ENCODE peak calls at places on chromosomes 16 and 17, in five cellular contexts. O is pancreas, A is testis, S is heart left ventricle, E is body of pancreas. V is an unnamed sample.

GRCh38 chr17:15036238-15036637 is 228.9 kb downstream of the PMP22 start:
- DNase-seq in O (no peak), E (no peak), S (no peak), A (no peak), V (no peak)

GRCh38 chr17:57641761-57642160 is 103.3 kb downstream of the CCDC182 start:
- DNase-seq in S (no peak), O (no peak), E (no peak), A (no peak), V (no peak)

GRCh38 chr16:72172105-72173034 is at the start of gene PMFBP1:
- DNase-seq in A (peak), S (peak), O (no peak), E (no peak), V (no peak)

GRCh38 chr16:12532871-12533610 is 270.6 kb downstream of the CPPED1 start:
- DNase-seq in S (no peak), O (no peak), E (no peak), A (no peak), V (no peak)

GRCh38 chr16:5314377-5314776 is 216.8 kb upstream of the EEF2KMT start:
- DNase-seq in E (no peak), S (no peak), O (no peak), A (no peak), V (no peak)

GRCh38 chr16:65005696-65006095 is 116.2 kb downstream of the CDH11 start:
- DNase-seq in S (no peak), A (no peak), O (no peak), E (no peak), V (no peak)

GRCh38 chr16:7161886-7162285 is 170.8 kb upstream of the RBFOX1 start:
- DNase-seq in S (no peak), O (no peak), A (no peak), E (no peak), V (no peak)

GRCh38 chr16:16120382-16121184 is 102.7 kb downstream of the ABCC6 start:
- DNase-seq in S (peak), E (no peak), A (peak), O (no peak), V (peak)

GRCh38 chr17:17512866-17513265 is 16.7 kb upstream of the RASD1 start:
- DNase-seq in A (no peak), E (no peak), O (peak), S (no peak), V (no peak)

GRCh38 chr17:39652635-39653315 is 12.4 kb upstream of the TCAP start:
- DNase-seq in O (no peak), S (no peak), E (no peak), A (no peak), V (peak)

GRCh38 chr17:40355123-40355803 is 9.3 kb downstream of the GJD3 start:
- DNase-seq in E (peak), S (peak), O (peak), A (peak), V (peak)

GRCh38 chr16:86229866-86230656 is 280.3 kb upstream of the FOXF1 start:
- DNase-seq in A (no peak), O (no peak), S (no peak), E (peak), V (no peak)

GRCh38 chr17:59534583-59534982 is 30.8 kb upstream of the DHX40 start:
- DNase-seq in O (no peak), A (no peak), S (no peak), E (no peak), V (no peak)

GRCh38 chr16:12245923-12246290 is 269.4 kb downstream of the SNX29 start:
- DNase-seq in A (no peak), S (no peak), O (no peak), E (no peak), V (no peak)

GRCh38 chr17:73391331-73392265 is 79.8 kb upstream of the CDC42EP4 start:
- DNase-seq in S (no peak), E (no peak), A (no peak), O (peak), V (no peak)

GRCh38 chr17:71760062-71760720 is 360.6 kb upstream of the SOX9 start:
- DNase-seq in A (peak), E (no peak), S (no peak), O (no peak), V (no peak)

GRCh38 chr16:468072-468821 is 42.8 kb downstream of the RAB11FIP3 start:
- DNase-seq in A (peak), E (no peak), S (no peak), O (no peak), V (no peak)

GRCh38 chr17:17613708-17614114 is 22.2 kb upstream of the PEMT start:
- DNase-seq in S (peak), E (peak), A (peak), O (no peak), V (peak)

GRCh38 chr16:75599452-75600277 is 23.4 kb downstream of the ADAT1 start:
- DNase-seq in A (no peak), O (no peak), S (no peak), E (no peak), V (no peak)

GRCh38 chr16:30600929-30601328 is 9.3 kb downstream of the ZNF689 start:
- DNase-seq in E (no peak), A (no peak), O (no peak), S (no peak), V (no peak)

GRCh38 chr17:16583781-16584180 is 14.8 kb upstream of the ZNF287 start:
- DNase-seq in A (no peak), O (no peak), S (no peak), E (no peak), V (no peak)

GRCh38 chr17:74244543-74244942 is 29.5 kb upstream of the DNAI2 start:
- DNase-seq in S (no peak), E (no peak), O (no peak), A (no peak), V (no peak)

GRCh38 chr17:75039238-75039637 is 7.5 kb downstream of the ATP5PD start:
- DNase-seq in S (no peak), O (no peak), A (no peak), E (no peak), V (no peak)

GRCh38 chr17:14057591-14057990 is 11.7 kb upstream of the COX10 start:
- DNase-seq in O (no peak), A (no peak), E (no peak), S (no peak), V (no peak)

GRCh38 chr16:57810197-57811024 is 8.1 kb upstream of the KIFC3 start:
- DNase-seq in O (peak), A (peak), S (peak), E (peak), V (peak)

GRCh38 chr16:83187404-83187803 is 560.6 kb downstream of the CDH13 start:
- DNase-seq in A (no peak), S (no peak), O (no peak), E (no peak), V (no peak)

GRCh38 chr17:38732376-38733314 is 2.5 kb downstream of the CISD3 start:
- DNase-seq in E (peak), O (no peak), S (no peak), A (peak), V (no peak)

GRCh38 chr16:12907670-12908233 is 6.4 kb downstream of the SHISA9 start:
- DNase-seq in E (no peak), S (no peak), O (no peak), A (no peak), V (no peak)

GRCh38 chr16:86530251-86531192 is 20.2 kb downstream of the FOXF1 start:
- DNase-seq in A (no peak), O (no peak), S (no peak), E (no peak), V (no peak)

GRCh38 chr17:46089389-46089965 is 90.4 kb downstream of the STH start:
- DNase-seq in A (no peak), E (no peak), O (no peak), S (no peak), V (no peak)

GRCh38 chr17:67672592-67672991 is 45.1 kb upstream of the NOL11 start:
- DNase-seq in S (no peak), A (no peak), E (no peak), O (no peak), V (no peak)

GRCh38 chr17:74768069-74768762 is 7.9 kb downstream of the NAT9 start:
- DNase-seq in E (peak), S (peak), O (peak), A (peak), V (no peak)

GRCh38 chr16:71659471-71659870 is 33.5 kb downstream of the MARVELD3 start:
- DNase-seq in A (no peak), E (no peak), S (no peak), O (no peak), V (no peak)

GRCh38 chr17:45740553-45741330 is 43.4 kb upstream of the CRHR1 start:
- DNase-seq in A (peak), O (no peak), S (no peak), E (no peak), V (peak)

GRCh38 chr17:69539781-69540319 is 125.4 kb downstream of the MAP2K6 start:
- DNase-seq in S (no peak), O (no peak), E (no peak), A (no peak), V (no peak)

GRCh38 chr17:81398170-81398854 is 3.1 kb downstream of the BAHCC1 start:
- DNase-seq in S (no peak), A (no peak), E (no peak), O (peak), V (peak)

GRCh38 chr17:81396722-81397313 is 1.6 kb downstream of the BAHCC1 start:
- DNase-seq in O (peak), E (no peak), A (no peak), S (no peak), V (peak)

GRCh38 chr17:81398855-81399451 is 3.7 kb downstream of the BAHCC1 start:
- DNase-seq in E (no peak), O (peak), A (no peak), S (no peak), V (no peak)

GRCh38 chr17:81396278-81396721 is 1.0 kb downstream of the BAHCC1 start:
- DNase-seq in A (no peak), E (no peak), S (no peak), O (no peak), V (no peak)

DNA sequence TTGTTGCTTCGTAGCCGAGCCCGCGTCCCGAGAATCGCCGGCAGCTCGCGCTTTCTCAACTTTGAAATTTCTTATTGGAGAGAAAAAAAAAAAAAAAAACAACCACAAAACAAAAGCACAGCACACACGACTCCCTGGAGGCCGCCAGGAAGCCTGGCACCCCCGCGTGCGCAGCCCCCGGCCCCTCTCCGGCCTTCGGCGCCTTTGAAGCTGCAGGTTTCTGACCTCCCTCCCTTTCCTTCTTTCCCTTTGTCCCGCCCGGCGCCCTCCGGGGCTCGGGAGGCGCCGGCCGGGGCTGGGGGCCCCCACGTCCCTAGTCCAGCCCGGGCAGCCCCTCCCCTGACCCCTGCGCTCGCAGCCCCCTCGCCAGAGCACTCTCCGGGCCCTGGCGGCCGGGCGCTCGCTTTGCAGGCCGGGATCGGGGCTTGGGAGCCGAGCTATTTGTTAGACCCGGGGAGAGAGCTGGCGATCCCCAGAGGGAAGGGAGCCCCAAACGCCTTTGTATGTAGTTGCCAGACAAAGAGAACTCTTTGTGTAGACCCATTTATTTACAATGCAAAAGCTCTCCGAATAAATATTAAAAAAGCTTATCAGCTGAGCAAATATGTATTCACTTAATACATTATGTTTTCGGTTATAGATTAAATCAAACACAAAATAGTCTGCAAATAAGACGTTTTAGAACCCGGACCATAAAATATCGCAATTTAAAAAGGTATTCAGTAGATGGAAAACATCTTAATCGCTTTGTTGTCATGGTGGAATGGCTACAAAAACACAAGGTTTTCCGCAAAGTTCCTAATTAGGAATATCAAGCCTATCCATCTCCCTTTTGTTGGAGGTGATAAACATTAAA is 2.3 kb downstream of the BAHCC1 start:
- DNase-seq in S (no peak), A (no peak), E (no peak), O (peak), V (peak)
- TF ChIP-seq CTCF in S (no peak), A (no peak), E (peak), O (no peak), V (peak)

GRCh38 chr17:80574496-80574895 is 29.9 kb downstream of the RPTOR start:
- DNase-seq in E (no peak), O (no peak), S (no peak), A (no peak), V (no peak)

GRCh38 chr17:80568246-80568645 is 23.6 kb downstream of the RPTOR start:
- DNase-seq in E (no peak), O (no peak), A (no peak), S (no peak), V (no peak)

GRCh38 chr17:80566054-80566400 is 21.4 kb downstream of the RPTOR start:
- DNase-seq in A (no peak), S (no peak), E (no peak), O (no peak), V (peak)

GRCh38 chr17:80565347-80566053 is 20.9 kb downstream of the RPTOR start:
- DNase-seq in S (no peak), A (peak), E (no peak), O (no peak), V (peak)

GRCh38 chr17:80569936-80570335 is 25.3 kb downstream of the RPTOR start:
- DNase-seq in O (no peak), E (no peak), A (no peak), S (no peak), V (no peak)
- H3K27ac ChIP-seq in O (no peak), E (no peak), A (no peak), S (no peak), V (peak)

DNA sequence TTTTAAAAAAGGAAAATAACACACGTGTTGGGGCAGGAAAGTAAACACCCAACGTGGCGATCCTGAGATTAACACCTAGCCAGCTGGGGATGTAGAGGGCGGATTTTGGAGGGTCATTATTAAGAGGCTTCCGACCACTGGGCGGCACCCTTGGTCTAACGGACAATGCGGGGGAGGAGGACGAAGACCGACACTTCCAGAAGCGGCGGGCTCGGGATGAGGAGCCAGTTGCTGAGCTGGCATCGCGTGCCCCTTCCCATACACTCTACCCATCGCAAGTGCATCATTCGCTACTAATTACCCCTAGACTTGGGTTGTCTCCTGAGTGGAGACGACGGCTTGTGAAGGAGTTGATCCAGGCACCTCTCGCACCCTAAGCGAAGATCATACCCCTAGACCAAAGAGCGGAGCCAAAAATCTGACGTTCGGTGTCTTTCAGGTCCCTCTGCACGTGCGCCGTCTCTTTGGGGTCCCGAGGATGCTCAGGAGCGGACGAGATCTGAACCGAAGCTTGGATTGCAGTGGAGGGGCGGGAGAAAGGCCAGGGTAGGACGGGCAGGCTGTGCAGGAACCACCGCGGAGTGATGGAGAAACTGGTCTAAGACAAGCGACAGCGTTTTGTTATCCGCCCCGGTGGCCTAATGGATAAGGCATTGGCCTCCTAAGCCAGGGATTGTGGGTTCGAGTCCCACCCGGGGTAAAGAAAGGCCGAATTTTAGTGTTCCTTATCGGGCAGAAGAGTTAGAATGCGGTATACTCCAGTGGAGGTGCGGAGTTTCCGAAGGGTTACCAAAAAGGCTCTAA is 17.6 kb downstream of the ZNF213 start:
- DNase-seq in O (peak), S (peak), A (peak), E (peak), V (peak)
- TF ChIP-seq CTCF in O (no peak), S (peak), A (peak), E (peak), V (peak)

GRCh38 chr16:81645925-81646324 is 133.2 kb upstream of the PLCG2 start:
- DNase-seq in S (no peak), O (no peak), A (no peak), E (no peak), V (no peak)
- H3K27ac ChIP-seq in S (no peak), O (peak), A (no peak), E (peak), V (no peak)

DNA sequence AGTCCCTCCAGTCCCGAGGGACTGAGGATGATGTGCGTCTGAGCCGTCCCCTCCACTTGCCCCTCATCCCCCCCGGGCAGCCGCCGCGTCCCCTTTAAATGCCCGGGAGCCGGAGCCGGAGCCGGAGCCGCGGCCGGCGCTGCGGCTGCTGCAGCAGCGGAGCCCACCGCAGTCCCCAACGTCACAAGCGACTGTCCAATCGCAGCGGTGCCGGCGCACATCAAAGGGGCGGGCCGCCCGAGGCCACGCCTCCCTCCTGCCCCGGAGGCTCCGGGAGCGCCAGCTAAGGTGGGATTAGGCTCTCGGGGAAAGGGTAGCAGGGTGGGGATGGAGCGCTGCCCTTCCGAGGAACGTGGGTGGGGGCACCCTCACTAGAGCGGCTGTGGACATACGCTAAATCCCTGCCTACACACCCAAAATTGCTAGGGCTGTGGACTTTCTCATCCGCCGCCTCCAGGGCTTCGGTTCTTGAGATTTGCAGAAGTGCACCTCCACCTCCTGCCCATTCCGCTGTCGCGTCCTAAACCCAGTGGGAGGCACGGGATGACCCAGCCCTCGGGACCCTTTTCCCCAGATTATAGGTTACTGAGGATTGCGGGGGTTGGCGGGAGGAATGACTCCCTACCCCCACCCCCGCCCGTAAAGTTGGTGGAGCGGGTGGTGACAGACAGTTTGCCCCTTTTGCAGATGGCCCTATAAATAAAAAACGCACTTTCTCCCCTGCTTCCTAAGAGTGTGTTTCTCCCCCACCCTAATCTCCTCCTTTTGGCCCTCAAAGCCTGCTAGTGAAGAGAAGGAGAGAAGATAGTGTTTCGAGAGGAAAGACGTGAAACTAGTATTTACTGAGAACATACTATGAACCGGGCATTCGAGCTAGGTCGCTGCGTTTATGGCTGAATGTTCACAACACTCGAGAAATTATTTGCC is at the start of gene PHOSPHO1:
- DNase-seq in O (peak), A (peak), S (peak), E (peak), V (peak)
- TF ChIP-seq CTCF in O (no peak), A (no peak), S (no peak), E (no peak), V (no peak)

DNA sequence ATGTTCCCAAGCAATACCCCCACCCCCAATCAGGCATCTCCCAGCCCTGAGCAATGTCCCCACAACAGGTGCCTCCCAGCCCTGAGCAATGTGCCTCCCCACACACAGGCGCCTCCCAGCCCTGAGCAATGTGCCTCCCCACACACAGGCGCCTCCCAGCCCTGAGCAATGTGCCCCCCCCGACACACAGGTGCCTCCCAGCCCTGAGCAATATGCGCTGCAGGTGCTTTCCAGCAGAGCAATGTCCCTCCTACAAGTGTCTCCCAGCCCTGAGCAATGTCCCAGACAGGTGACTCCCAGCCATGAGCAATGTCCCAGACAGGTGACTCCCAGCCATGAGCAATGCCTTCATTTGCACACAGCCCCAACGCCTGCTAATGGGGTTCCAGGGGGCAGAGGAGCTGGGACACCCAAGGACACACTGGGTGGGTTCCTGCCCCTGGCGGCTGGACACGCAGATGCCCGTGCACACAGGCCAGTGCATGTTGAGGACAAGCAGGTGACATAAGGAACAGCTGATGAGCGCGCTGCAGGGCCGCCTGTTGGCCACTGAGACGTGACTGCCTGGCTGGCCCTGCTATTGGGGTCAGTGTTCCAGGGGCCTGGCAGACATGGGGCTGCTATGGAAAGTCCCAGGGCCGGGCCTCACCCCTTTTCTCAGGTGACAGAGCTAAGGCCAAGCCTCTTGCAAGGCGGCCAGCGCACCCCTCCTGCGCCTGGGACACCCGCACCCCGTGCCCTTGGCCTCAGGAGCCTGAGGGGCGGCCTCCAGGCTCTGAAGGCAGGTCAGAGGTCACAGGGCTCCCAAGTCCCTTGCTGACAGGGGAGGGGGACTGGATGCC is 26.9 kb upstream of the PABPN1L start:
- DNase-seq in A (no peak), E (no peak), O (no peak), S (no peak), V (no peak)
- H3K27ac ChIP-seq in A (no peak), E (no peak), O (no peak), S (no peak), V (no peak)

V was measured in WERI-Rb-1.